ENCODE peak calls at places on chromosomes 16 and 17, in seven cellular contexts. One of them, this sample, is unnamed.

GRCh38 chr16:78437352-78437968 is 338.0 kb downstream of the WWOX start:
- DNase-seq in Peyer's patch: no peak
- DNase-seq in CD4-positive, alpha-beta memory T cell: peak; percentile 9
- DNase-seq in CD8-positive, alpha-beta memory T cell: peak; percentile 1
- DNase-seq in HCT116: no peak
- DNase-seq in neural progenitor cell: peak; percentile 69
- DNase-seq in thoracic aorta: no peak
- DNase-seq in this sample: no peak

GRCh38 chr16:67537636-67538591 is 9.3 kb downstream of the RIPOR1 start:
- DNase-seq in CD8-positive, alpha-beta memory T cell: peak; percentile 66
- DNase-seq in neural progenitor cell: peak; percentile 71
- DNase-seq in HCT116: no peak
- DNase-seq in thoracic aorta: no peak
- DNase-seq in CD4-positive, alpha-beta memory T cell: peak; percentile 65
- DNase-seq in Peyer's patch: peak; percentile 79
- DNase-seq in this sample: no peak

GRCh38 chr17:16158721-16159120 is 56.6 kb downstream of the NCOR1 start:
- DNase-seq in CD4-positive, alpha-beta memory T cell: no peak
- DNase-seq in CD8-positive, alpha-beta memory T cell: no peak
- DNase-seq in neural progenitor cell: no peak
- DNase-seq in HCT116: no peak
- DNase-seq in Peyer's patch: no peak
- DNase-seq in thoracic aorta: no peak
- DNase-seq in this sample: no peak

GRCh38 chr16:67922740-67923139 is 8.9 kb downstream of the CTRL start:
- DNase-seq in neural progenitor cell: no peak
- DNase-seq in thoracic aorta: no peak
- DNase-seq in CD4-positive, alpha-beta memory T cell: no peak
- DNase-seq in Peyer's patch: no peak
- DNase-seq in CD8-positive, alpha-beta memory T cell: no peak
- DNase-seq in HCT116: no peak
- DNase-seq in this sample: no peak

GRCh38 chr17:34572483-34572882 is 6.9 kb upstream of the TMEM132E start:
- DNase-seq in thoracic aorta: no peak
- DNase-seq in HCT116: no peak
- DNase-seq in Peyer's patch: no peak
- DNase-seq in CD4-positive, alpha-beta memory T cell: no peak
- DNase-seq in CD8-positive, alpha-beta memory T cell: no peak
- DNase-seq in neural progenitor cell: no peak
- DNase-seq in this sample: no peak

GRCh38 chr16:85781685-85782370 is 17.5 kb downstream of the EMC8 start:
- DNase-seq in Peyer's patch: no peak
- DNase-seq in neural progenitor cell: no peak
- DNase-seq in thoracic aorta: no peak
- DNase-seq in CD8-positive, alpha-beta memory T cell: no peak
- DNase-seq in CD4-positive, alpha-beta memory T cell: no peak
- DNase-seq in HCT116: no peak
- DNase-seq in this sample: no peak

GRCh38 chr17:36837616-36838272 is 99.5 kb upstream of the LHX1 start:
- DNase-seq in Peyer's patch: no peak
- DNase-seq in CD4-positive, alpha-beta memory T cell: no peak
- DNase-seq in neural progenitor cell: peak; percentile 70
- DNase-seq in CD8-positive, alpha-beta memory T cell: no peak
- DNase-seq in HCT116: no peak
- DNase-seq in thoracic aorta: no peak
- DNase-seq in this sample: no peak

GRCh38 chr17:57313276-57313835 is 57.0 kb downstream of the MSI2 start:
- DNase-seq in neural progenitor cell: peak; percentile 33
- DNase-seq in CD4-positive, alpha-beta memory T cell: no peak
- DNase-seq in HCT116: no peak
- DNase-seq in CD8-positive, alpha-beta memory T cell: no peak
- DNase-seq in Peyer's patch: no peak
- DNase-seq in thoracic aorta: no peak
- DNase-seq in this sample: no peak

GRCh38 chr17:42055496-42055895 is 5.1 kb upstream of the C17orf113 start:
- DNase-seq in Peyer's patch: no peak
- DNase-seq in neural progenitor cell: no peak
- DNase-seq in CD8-positive, alpha-beta memory T cell: no peak
- DNase-seq in CD4-positive, alpha-beta memory T cell: no peak
- DNase-seq in HCT116: no peak
- DNase-seq in thoracic aorta: no peak
- DNase-seq in this sample: no peak

GRCh38 chr17:36657390-36657762 is 56.0 kb downstream of the MRM1 start:
- DNase-seq in thoracic aorta: no peak
- DNase-seq in CD4-positive, alpha-beta memory T cell: no peak
- DNase-seq in HCT116: no peak
- DNase-seq in CD8-positive, alpha-beta memory T cell: no peak
- DNase-seq in Peyer's patch: no peak
- DNase-seq in neural progenitor cell: no peak
- DNase-seq in this sample: no peak

GRCh38 chr16:31438414-31438813 is 4.2 kb downstream of the ZNF843 start:
- DNase-seq in thoracic aorta: no peak
- DNase-seq in CD8-positive, alpha-beta memory T cell: no peak
- DNase-seq in CD4-positive, alpha-beta memory T cell: no peak
- DNase-seq in Peyer's patch: no peak
- DNase-seq in HCT116: no peak
- DNase-seq in neural progenitor cell: no peak
- DNase-seq in this sample: no peak

GRCh38 chr17:47276868-47277267 is 23.2 kb downstream of the ITGB3 start:
- DNase-seq in Peyer's patch: no peak
- DNase-seq in CD4-positive, alpha-beta memory T cell: no peak
- DNase-seq in neural progenitor cell: peak; percentile 70
- DNase-seq in CD8-positive, alpha-beta memory T cell: no peak
- DNase-seq in HCT116: no peak
- DNase-seq in thoracic aorta: no peak
- DNase-seq in this sample: no peak

GRCh38 chr16:70615933-70616332 is 30.4 kb upstream of the IL34 start:
- DNase-seq in neural progenitor cell: no peak
- DNase-seq in HCT116: no peak
- DNase-seq in CD8-positive, alpha-beta memory T cell: no peak
- DNase-seq in Peyer's patch: no peak
- DNase-seq in thoracic aorta: no peak
- DNase-seq in CD4-positive, alpha-beta memory T cell: no peak
- DNase-seq in this sample: no peak

GRCh38 chr16:75754126-75754525 is 27.8 kb upstream of the CPHXL start:
- DNase-seq in Peyer's patch: no peak
- DNase-seq in CD8-positive, alpha-beta memory T cell: no peak
- DNase-seq in CD4-positive, alpha-beta memory T cell: no peak
- DNase-seq in HCT116: no peak
- DNase-seq in neural progenitor cell: no peak
- DNase-seq in thoracic aorta: no peak
- DNase-seq in this sample: peak; percentile 80

GRCh38 chr16:23504076-23504452 is 6.2 kb downstream of the GGA2 start:
- DNase-seq in Peyer's patch: no peak
- DNase-seq in HCT116: no peak
- DNase-seq in neural progenitor cell: no peak
- DNase-seq in CD4-positive, alpha-beta memory T cell: no peak
- DNase-seq in CD8-positive, alpha-beta memory T cell: no peak
- DNase-seq in thoracic aorta: no peak
- DNase-seq in this sample: peak; percentile 66

GRCh38 chr17:19022747-19023146 is 18.2 kb upstream of the FAM83G start:
- DNase-seq in neural progenitor cell: no peak
- DNase-seq in thoracic aorta: no peak
- DNase-seq in CD4-positive, alpha-beta memory T cell: no peak
- DNase-seq in Peyer's patch: no peak
- DNase-seq in CD8-positive, alpha-beta memory T cell: no peak
- DNase-seq in HCT116: no peak
- DNase-seq in this sample: no peak

GRCh38 chr17:41666708-41667279 is 21.9 kb upstream of the EIF1 start:
- DNase-seq in neural progenitor cell: peak; percentile 85
- DNase-seq in HCT116: peak; percentile 52
- DNase-seq in CD8-positive, alpha-beta memory T cell: peak; percentile 82
- DNase-seq in thoracic aorta: peak; percentile 33
- DNase-seq in Peyer's patch: peak; percentile 87
- DNase-seq in CD4-positive, alpha-beta memory T cell: peak; percentile 81
- DNase-seq in this sample: no peak

GRCh38 chr17:12973496-12974318 is 44.1 kb downstream of the ELAC2 start:
- DNase-seq in neural progenitor cell: peak; percentile 44
- DNase-seq in CD4-positive, alpha-beta memory T cell: no peak
- DNase-seq in thoracic aorta: no peak
- DNase-seq in CD8-positive, alpha-beta memory T cell: no peak
- DNase-seq in HCT116: no peak
- DNase-seq in Peyer's patch: no peak
- DNase-seq in this sample: no peak

GRCh38 chr16:25270577-25270976 is 12.9 kb upstream of the ZKSCAN2 start:
- DNase-seq in neural progenitor cell: no peak
- DNase-seq in Peyer's patch: no peak
- DNase-seq in HCT116: no peak
- DNase-seq in thoracic aorta: no peak
- DNase-seq in CD4-positive, alpha-beta memory T cell: no peak
- DNase-seq in CD8-positive, alpha-beta memory T cell: no peak
- DNase-seq in this sample: no peak

GRCh38 chr16:69599731-69600130 is 34.0 kb downstream of the NFAT5 start:
- DNase-seq in neural progenitor cell: no peak
- DNase-seq in Peyer's patch: no peak
- DNase-seq in CD4-positive, alpha-beta memory T cell: no peak
- DNase-seq in HCT116: no peak
- DNase-seq in CD8-positive, alpha-beta memory T cell: no peak
- DNase-seq in thoracic aorta: no peak
- DNase-seq in this sample: no peak

GRCh38 chr16:50721549-50722409 is 20.1 kb upstream of the CYLD start:
- DNase-seq in CD8-positive, alpha-beta memory T cell: no peak
- DNase-seq in Peyer's patch: no peak
- DNase-seq in CD4-positive, alpha-beta memory T cell: no peak
- DNase-seq in HCT116: no peak
- DNase-seq in neural progenitor cell: no peak
- DNase-seq in thoracic aorta: no peak
- DNase-seq in this sample: no peak

GRCh38 chr17:68383120-68383442 is 74.2 kb downstream of the WIPI1 start:
- DNase-seq in Peyer's patch: no peak
- DNase-seq in neural progenitor cell: no peak
- DNase-seq in CD4-positive, alpha-beta memory T cell: no peak
- DNase-seq in HCT116: no peak
- DNase-seq in CD8-positive, alpha-beta memory T cell: no peak
- DNase-seq in thoracic aorta: no peak
- DNase-seq in this sample: no peak

GRCh38 chr17:68381076-68381900 is 76.0 kb downstream of the WIPI1 start:
- DNase-seq in Peyer's patch: no peak
- DNase-seq in thoracic aorta: peak; percentile 13
- DNase-seq in CD4-positive, alpha-beta memory T cell: no peak
- DNase-seq in neural progenitor cell: no peak
- DNase-seq in CD8-positive, alpha-beta memory T cell: no peak
- DNase-seq in HCT116: peak; percentile 98
- DNase-seq in this sample: peak; percentile 3

GRCh38 chr17:68383443-68384321 is 73.6 kb downstream of the WIPI1 start:
- DNase-seq in Peyer's patch: no peak
- DNase-seq in neural progenitor cell: no peak
- DNase-seq in HCT116: peak; percentile 86
- DNase-seq in thoracic aorta: no peak
- DNase-seq in CD8-positive, alpha-beta memory T cell: peak; percentile 14
- DNase-seq in CD4-positive, alpha-beta memory T cell: no peak
- DNase-seq in this sample: no peak

GRCh38 chr17:68384941-68385340 is 72.4 kb downstream of the WIPI1 start:
- DNase-seq in Peyer's patch: no peak
- DNase-seq in thoracic aorta: no peak
- DNase-seq in HCT116: no peak
- DNase-seq in neural progenitor cell: no peak
- DNase-seq in CD4-positive, alpha-beta memory T cell: no peak
- DNase-seq in CD8-positive, alpha-beta memory T cell: no peak
- DNase-seq in this sample: no peak

GRCh38 chr17:68382582-68383085 is 74.7 kb downstream of the WIPI1 start:
- DNase-seq in neural progenitor cell: no peak
- DNase-seq in CD8-positive, alpha-beta memory T cell: no peak
- DNase-seq in CD4-positive, alpha-beta memory T cell: no peak
- DNase-seq in thoracic aorta: no peak
- DNase-seq in HCT116: no peak
- DNase-seq in Peyer's patch: no peak
- DNase-seq in this sample: no peak
- H3K27ac ChIP-seq in neural progenitor cell: no peak overlapping the region
- H3K27ac ChIP-seq in CD8-positive, alpha-beta memory T cell: no peak overlapping the region
- H3K27ac ChIP-seq in CD4-positive, alpha-beta memory T cell: no peak overlapping the region
- H3K27ac ChIP-seq in thoracic aorta: no peak overlapping the region
- H3K27ac ChIP-seq in HCT116: peak overlapping the region; percentile 96
- H3K27ac ChIP-seq in Peyer's patch: no peak overlapping the region
- H3K27ac ChIP-seq in this sample: no peak overlapping the region

DNA sequence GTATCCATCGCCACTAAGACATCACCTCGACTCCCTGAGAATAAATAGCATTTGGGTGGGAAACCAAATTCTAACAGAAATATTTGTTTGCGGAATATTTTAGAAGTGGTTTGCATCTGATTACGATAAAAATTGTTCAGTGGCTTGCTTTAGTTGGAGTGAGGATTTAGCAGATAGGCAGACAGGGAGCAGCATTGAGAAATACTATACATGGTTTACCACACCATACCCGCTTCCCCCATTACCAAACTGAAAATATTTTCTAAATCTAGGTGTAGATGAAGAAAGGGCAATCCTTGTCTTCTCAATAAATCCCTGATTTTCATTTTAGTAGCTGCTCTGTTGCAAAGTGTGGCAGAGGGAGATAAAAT is 895 bp upstream of the BAHCC1 start:
- DNase-seq in thoracic aorta: no peak
- DNase-seq in CD8-positive, alpha-beta memory T cell: no peak
- DNase-seq in CD4-positive, alpha-beta memory T cell: no peak
- DNase-seq in Peyer's patch: no peak
- DNase-seq in neural progenitor cell: no peak
- DNase-seq in HCT116: no peak
- DNase-seq in this sample: no peak
- H3K27ac ChIP-seq in thoracic aorta: peak overlapping the region; percentile 96
- H3K27ac ChIP-seq in CD8-positive, alpha-beta memory T cell: peak overlapping the region; percentile 43
- H3K27ac ChIP-seq in CD4-positive, alpha-beta memory T cell: no peak overlapping the region
- H3K27ac ChIP-seq in Peyer's patch: peak overlapping the region; percentile 63
- H3K27ac ChIP-seq in neural progenitor cell: no peak overlapping the region
- H3K27ac ChIP-seq in HCT116: peak overlapping the region; percentile 97
- H3K27ac ChIP-seq in this sample: peak overlapping the region; percentile 18

GRCh38 chr17:66514227-66514806 is 211.9 kb downstream of the PRKCA start:
- DNase-seq in neural progenitor cell: no peak
- DNase-seq in CD4-positive, alpha-beta memory T cell: no peak
- DNase-seq in Peyer's patch: no peak
- DNase-seq in CD8-positive, alpha-beta memory T cell: no peak
- DNase-seq in HCT116: no peak
- DNase-seq in thoracic aorta: no peak
- DNase-seq in this sample: no peak
- H3K27ac ChIP-seq in neural progenitor cell: no peak overlapping the region
- H3K27ac ChIP-seq in CD4-positive, alpha-beta memory T cell: no peak overlapping the region
- H3K27ac ChIP-seq in Peyer's patch: no peak overlapping the region
- H3K27ac ChIP-seq in CD8-positive, alpha-beta memory T cell: no peak overlapping the region
- H3K27ac ChIP-seq in HCT116: no peak overlapping the region
- H3K27ac ChIP-seq in thoracic aorta: no peak overlapping the region
- H3K27ac ChIP-seq in this sample: no peak overlapping the region

GRCh38 chr17:78316867-78317816 is 42.7 kb downstream of the SOCS3 start:
- DNase-seq in CD4-positive, alpha-beta memory T cell: no peak
- DNase-seq in neural progenitor cell: peak; percentile 53
- DNase-seq in CD8-positive, alpha-beta memory T cell: no peak
- DNase-seq in HCT116: no peak
- DNase-seq in thoracic aorta: no peak
- DNase-seq in Peyer's patch: no peak
- DNase-seq in this sample: no peak

GRCh38 chr17:78315355-78316114 is 44.3 kb downstream of the SOCS3 start:
- DNase-seq in thoracic aorta: peak; percentile 84
- DNase-seq in CD8-positive, alpha-beta memory T cell: peak; percentile 26
- DNase-seq in CD4-positive, alpha-beta memory T cell: no peak
- DNase-seq in Peyer's patch: peak; percentile 35
- DNase-seq in HCT116: peak; percentile 88
- DNase-seq in neural progenitor cell: no peak
- DNase-seq in this sample: no peak

GRCh38 chr17:78313735-78314648 is 45.9 kb downstream of the SOCS3 start:
- DNase-seq in HCT116: peak; percentile 92
- DNase-seq in thoracic aorta: no peak
- DNase-seq in CD8-positive, alpha-beta memory T cell: peak; percentile 75
- DNase-seq in neural progenitor cell: peak; percentile 75
- DNase-seq in Peyer's patch: peak; percentile 69
- DNase-seq in CD4-positive, alpha-beta memory T cell: peak; percentile 68
- DNase-seq in this sample: no peak

GRCh38 chr17:78316115-78316866 is 43.6 kb downstream of the SOCS3 start:
- DNase-seq in HCT116: no peak
- DNase-seq in CD8-positive, alpha-beta memory T cell: no peak
- DNase-seq in thoracic aorta: no peak
- DNase-seq in neural progenitor cell: no peak
- DNase-seq in Peyer's patch: no peak
- DNase-seq in CD4-positive, alpha-beta memory T cell: no peak
- DNase-seq in this sample: no peak

GRCh38 chr17:78314683-78315354 is 45.1 kb downstream of the SOCS3 start:
- DNase-seq in neural progenitor cell: no peak
- DNase-seq in Peyer's patch: no peak
- DNase-seq in CD4-positive, alpha-beta memory T cell: no peak
- DNase-seq in HCT116: no peak
- DNase-seq in thoracic aorta: no peak
- DNase-seq in CD8-positive, alpha-beta memory T cell: no peak
- DNase-seq in this sample: no peak
- H3K27ac ChIP-seq in neural progenitor cell: no peak overlapping the region
- H3K27ac ChIP-seq in Peyer's patch: peak overlapping the region; percentile 78
- H3K27ac ChIP-seq in CD4-positive, alpha-beta memory T cell: peak overlapping the region; percentile 18
- H3K27ac ChIP-seq in HCT116: peak overlapping the region; percentile 99
- H3K27ac ChIP-seq in thoracic aorta: peak overlapping the region; percentile 61
- H3K27ac ChIP-seq in CD8-positive, alpha-beta memory T cell: peak overlapping the region; percentile 25
- H3K27ac ChIP-seq in this sample: peak overlapping the region; percentile 81